ENCODE peak calls at places on chromosomes 3 and 15, in five cellular contexts. One of them, this sample, is unnamed.

GRCh38 chr15:100980410-100981046 is 61.4 kb downstream of the LRRK1 start:
- DNase-seq in CD4-positive, alpha-beta T cell: no peak
- DNase-seq in smooth muscle cell of the brain vasculature: no peak
- DNase-seq in nephron progenitor cell: no peak
- DNase-seq in IMR-90: no peak
- DNase-seq in this sample: no peak

GRCh38 chr3:174440350-174440716 is 418.8 kb upstream of the NAALADL2 start:
- DNase-seq in CD4-positive, alpha-beta T cell: no peak
- DNase-seq in smooth muscle cell of the brain vasculature: no peak
- DNase-seq in nephron progenitor cell: no peak
- DNase-seq in IMR-90: peak
- DNase-seq in this sample: no peak

GRCh38 chr15:81914734-81915234 is 131.0 kb downstream of the MEX3B start:
- DNase-seq in CD4-positive, alpha-beta T cell: no peak
- DNase-seq in smooth muscle cell of the brain vasculature: no peak
- DNase-seq in nephron progenitor cell: no peak
- DNase-seq in IMR-90: no peak
- DNase-seq in this sample: no peak

GRCh38 chr3:33317963-33318708 is 40.9 kb downstream of the FBXL2 start:
- DNase-seq in CD4-positive, alpha-beta T cell: no peak
- DNase-seq in smooth muscle cell of the brain vasculature: no peak
- DNase-seq in nephron progenitor cell: no peak
- DNase-seq in IMR-90: no peak
- DNase-seq in this sample: no peak

GRCh38 chr3:13168391-13168790 is 95.2 kb upstream of the IQSEC1 start:
- DNase-seq in CD4-positive, alpha-beta T cell: no peak
- DNase-seq in smooth muscle cell of the brain vasculature: no peak
- DNase-seq in nephron progenitor cell: no peak
- DNase-seq in IMR-90: no peak
- DNase-seq in this sample: no peak

GRCh38 chr3:167909443-167910287 is 174.1 kb downstream of the SERPINI1 start:
- DNase-seq in CD4-positive, alpha-beta T cell: no peak
- DNase-seq in smooth muscle cell of the brain vasculature: no peak
- DNase-seq in nephron progenitor cell: no peak
- DNase-seq in IMR-90: no peak
- DNase-seq in this sample: no peak

GRCh38 chr15:78398076-78398825 is 39.8 kb upstream of the IREB2 start:
- DNase-seq in CD4-positive, alpha-beta T cell: no peak
- DNase-seq in smooth muscle cell of the brain vasculature: no peak
- DNase-seq in nephron progenitor cell: no peak
- DNase-seq in IMR-90: no peak
- DNase-seq in this sample: no peak

GRCh38 chr15:70524470-70524869 is 238.9 kb downstream of the UACA start:
- DNase-seq in CD4-positive, alpha-beta T cell: no peak
- DNase-seq in smooth muscle cell of the brain vasculature: no peak
- DNase-seq in nephron progenitor cell: no peak
- DNase-seq in IMR-90: no peak
- DNase-seq in this sample: no peak

GRCh38 chr3:181302960-181303359 is 313.4 kb upstream of the DNAJC19 start:
- DNase-seq in CD4-positive, alpha-beta T cell: no peak
- DNase-seq in smooth muscle cell of the brain vasculature: no peak
- DNase-seq in nephron progenitor cell: no peak
- DNase-seq in IMR-90: no peak
- DNase-seq in this sample: no peak

GRCh38 chr3:106425021-106425420 is 556.2 kb upstream of the CBLB start:
- DNase-seq in CD4-positive, alpha-beta T cell: no peak
- DNase-seq in smooth muscle cell of the brain vasculature: peak
- DNase-seq in nephron progenitor cell: no peak
- DNase-seq in IMR-90: peak
- DNase-seq in this sample: no peak

GRCh38 chr3:17810759-17811158 is 68.3 kb upstream of the TBC1D5 start:
- DNase-seq in CD4-positive, alpha-beta T cell: no peak
- DNase-seq in smooth muscle cell of the brain vasculature: no peak
- DNase-seq in nephron progenitor cell: no peak
- DNase-seq in IMR-90: peak
- DNase-seq in this sample: no peak

GRCh38 chr3:58167431-58168351 is 43.1 kb downstream of the DNASE1L3 start:
- DNase-seq in CD4-positive, alpha-beta T cell: peak
- DNase-seq in smooth muscle cell of the brain vasculature: no peak
- DNase-seq in nephron progenitor cell: peak
- DNase-seq in IMR-90: peak
- DNase-seq in this sample: peak

GRCh38 chr3:134427400-134428111 is 53.3 kb upstream of the AMOTL2 start:
- DNase-seq in CD4-positive, alpha-beta T cell: no peak
- DNase-seq in smooth muscle cell of the brain vasculature: peak
- DNase-seq in nephron progenitor cell: no peak
- DNase-seq in IMR-90: peak
- DNase-seq in this sample: no peak

GRCh38 chr3:172239218-172239738 is 199.9 kb downstream of the FNDC3B start:
- DNase-seq in CD4-positive, alpha-beta T cell: no peak
- DNase-seq in smooth muscle cell of the brain vasculature: no peak
- DNase-seq in nephron progenitor cell: no peak
- DNase-seq in IMR-90: no peak
- DNase-seq in this sample: no peak

GRCh38 chr15:57732526-57733331 is 26.2 kb downstream of the POLR2M start:
- DNase-seq in CD4-positive, alpha-beta T cell: peak
- DNase-seq in smooth muscle cell of the brain vasculature: no peak
- DNase-seq in nephron progenitor cell: peak
- DNase-seq in IMR-90: peak
- DNase-seq in this sample: peak

GRCh38 chr3:150449169-150449721 is 41.1 kb downstream of the TSC22D2 start:
- DNase-seq in CD4-positive, alpha-beta T cell: no peak
- DNase-seq in smooth muscle cell of the brain vasculature: no peak
- DNase-seq in nephron progenitor cell: no peak
- DNase-seq in IMR-90: peak
- DNase-seq in this sample: no peak

GRCh38 chr3:137172703-137173102 is 214.9 kb downstream of the IL20RB start:
- DNase-seq in CD4-positive, alpha-beta T cell: no peak
- DNase-seq in smooth muscle cell of the brain vasculature: no peak
- DNase-seq in nephron progenitor cell: no peak
- DNase-seq in IMR-90: no peak
- DNase-seq in this sample: no peak

GRCh38 chr15:58793862-58794261 is 22.8 kb downstream of the MINDY2 start:
- DNase-seq in CD4-positive, alpha-beta T cell: no peak
- DNase-seq in smooth muscle cell of the brain vasculature: no peak
- DNase-seq in nephron progenitor cell: no peak
- DNase-seq in IMR-90: no peak
- DNase-seq in this sample: no peak

GRCh38 chr3:181458857-181459256 is 252.9 kb upstream of the SOX2 start:
- DNase-seq in CD4-positive, alpha-beta T cell: no peak
- DNase-seq in smooth muscle cell of the brain vasculature: no peak
- DNase-seq in nephron progenitor cell: no peak
- DNase-seq in IMR-90: no peak
- DNase-seq in this sample: no peak

GRCh38 chr15:26665950-26666921 is 106.6 kb downstream of the GABRB3 start:
- DNase-seq in CD4-positive, alpha-beta T cell: no peak
- DNase-seq in smooth muscle cell of the brain vasculature: no peak
- DNase-seq in nephron progenitor cell: peak
- DNase-seq in IMR-90: no peak
- DNase-seq in this sample: no peak

GRCh38 chr3:127177226-127177625 is 15.7 kb upstream of the PRR23E start:
- DNase-seq in CD4-positive, alpha-beta T cell: no peak
- DNase-seq in smooth muscle cell of the brain vasculature: no peak
- DNase-seq in nephron progenitor cell: no peak
- DNase-seq in IMR-90: no peak
- DNase-seq in this sample: no peak

GRCh38 chr3:128415773-128416577 is 50.7 kb downstream of the DNAJB8 start:
- DNase-seq in CD4-positive, alpha-beta T cell: no peak
- DNase-seq in smooth muscle cell of the brain vasculature: no peak
- DNase-seq in nephron progenitor cell: no peak
- DNase-seq in IMR-90: no peak
- DNase-seq in this sample: no peak

GRCh38 chr15:75648156-75649000 is 666 bp downstream of the SNX33 start:
- DNase-seq in CD4-positive, alpha-beta T cell: no peak
- DNase-seq in smooth muscle cell of the brain vasculature: no peak
- DNase-seq in nephron progenitor cell: peak
- DNase-seq in IMR-90: no peak
- DNase-seq in this sample: no peak

GRCh38 chr15:50594311-50594710 is 47.8 kb upstream of the USP50 start:
- DNase-seq in CD4-positive, alpha-beta T cell: no peak
- DNase-seq in smooth muscle cell of the brain vasculature: no peak
- DNase-seq in nephron progenitor cell: no peak
- DNase-seq in IMR-90: no peak
- DNase-seq in this sample: no peak

GRCh38 chr3:128503751-128504532 is 10.9 kb upstream of the GATA2 start:
- DNase-seq in CD4-positive, alpha-beta T cell: no peak
- DNase-seq in smooth muscle cell of the brain vasculature: no peak
- DNase-seq in nephron progenitor cell: no peak
- DNase-seq in IMR-90: no peak
- DNase-seq in this sample: no peak

GRCh38 chr15:38549222-38549621 is 15.4 kb downstream of the RASGRP1 start:
- DNase-seq in CD4-positive, alpha-beta T cell: no peak
- DNase-seq in smooth muscle cell of the brain vasculature: no peak
- DNase-seq in nephron progenitor cell: no peak
- DNase-seq in IMR-90: peak
- DNase-seq in this sample: no peak